ENCODE peak calls at places on chromosomes 5 and 9, in ten cellular contexts. B is fibroblast of lung, K is SK-N-SH, Y is choroid plexus epithelial cell, J is BJ, O is WERI-Rb-1, H is mammary epithelial cell, W is left lung, N is prostate gland, V is heart left ventricle. P is an unnamed sample.

GRCh38 chr5:68711311-68712200 is 382.3 kb upstream of the SLC30A5 start:
- DNase-seq in B (no peak), K (no peak), Y (no peak), J (no peak), O (peak; percentile 74), H (no peak), W (no peak), N (no peak), V (no peak), P (no peak)

GRCh38 chr5:42745426-42745825 is 11.2 kb upstream of the CCDC152 start:
- DNase-seq in B (peak; percentile 13), K (no peak), Y (peak; percentile 24), J (no peak), O (no peak), H (no peak), W (no peak), N (no peak), V (no peak), P (no peak)

GRCh38 chr5:54610197-54610898 is 92.8 kb downstream of the SNX18 start:
- DNase-seq in B (no peak), K (no peak), Y (peak; percentile 29), J (no peak), O (no peak), H (peak; percentile 21), W (no peak), N (no peak), V (no peak), P (no peak)

GRCh38 chr5:92504346-92504745 is 1076.7 kb downstream of the NR2F1-AS1 start:
- DNase-seq in B (no peak), K (no peak), Y (no peak), J (no peak), O (no peak), H (peak; percentile 38), W (no peak), N (no peak), V (no peak), P (no peak)

GRCh38 chr5:140228364-140228837 is 53.4 kb downstream of the CYSTM1 start:
- DNase-seq in B (no peak), K (no peak), Y (no peak), J (no peak), O (no peak), H (no peak), W (no peak), N (no peak), V (peak; percentile 58), P (no peak)

GRCh38 chr5:157335534-157336422 is 69.9 kb downstream of the CYFIP2 start:
- DNase-seq in B (peak; percentile 77), K (no peak), Y (peak; percentile 15), J (peak; percentile 75), O (no peak), H (no peak), W (no peak), N (peak; percentile 36), V (no peak), P (peak; percentile 40)

GRCh38 chr9:22040760-22041159 is 31.7 kb upstream of the CDKN2B start:
- DNase-seq in B (peak; percentile 71), K (no peak), Y (peak; percentile 61), J (peak; percentile 71), O (no peak), H (peak; percentile 86), W (no peak), N (no peak), V (no peak), P (no peak)

GRCh38 chr9:119853126-119853525 is 483.9 kb upstream of the BRINP1 start:
- DNase-seq in B (no peak), K (no peak), Y (no peak), J (no peak), O (no peak), H (no peak), W (no peak), N (peak; percentile 14), V (no peak), P (no peak)

GRCh38 chr5:134554319-134555222 is 29.1 kb downstream of the JADE2 start:
- DNase-seq in B (peak; percentile 72), K (peak; percentile 83), Y (peak; percentile 92), J (peak; percentile 99), O (no peak), H (no peak), W (no peak), N (peak; percentile 97), V (peak; percentile 79), P (peak; percentile 99)

GRCh38 chr5:148687427-148687826 is 33.1 kb upstream of the HTR4 start:
- DNase-seq in B (peak; percentile 15), K (no peak), Y (peak; percentile 55), J (no peak), O (peak; percentile 41), H (peak; percentile 39), W (no peak), N (no peak), V (no peak), P (no peak)
- TF ChIP-seq CTCF in B (peak; percentile 35), K (peak; percentile 53), Y (peak; percentile 50), J (no peak), O (peak; percentile 58), H (peak; percentile 73), W (no peak), N (no peak), V (no peak), P (peak; percentile 42)

GRCh38 chr5:163914911-163915310 is 409.5 kb downstream of the MAT2B start:
- DNase-seq in B (no peak), K (no peak), Y (no peak), J (no peak), O (peak; percentile 16), H (no peak), W (no peak), N (no peak), V (no peak), P (no peak)

GRCh38 chr5:163913548-163913947 is 408.1 kb downstream of the MAT2B start:
- DNase-seq in B (peak; percentile 69), K (no peak), Y (peak; percentile 16), J (no peak), O (no peak), H (no peak), W (no peak), N (no peak), V (no peak), P (no peak)

GRCh38 chr5:163916856-163917255 is 411.4 kb downstream of the MAT2B start:
- DNase-seq in B (no peak), K (no peak), Y (peak; percentile 17), J (no peak), O (no peak), H (no peak), W (no peak), N (no peak), V (no peak), P (no peak)

GRCh38 chr5:163916376-163916775 is 411.0 kb downstream of the MAT2B start:
- DNase-seq in B (peak; percentile 24), K (no peak), Y (peak; percentile 87), J (no peak), O (no peak), H (no peak), W (peak; percentile 33), N (no peak), V (no peak), P (no peak)

DNA sequence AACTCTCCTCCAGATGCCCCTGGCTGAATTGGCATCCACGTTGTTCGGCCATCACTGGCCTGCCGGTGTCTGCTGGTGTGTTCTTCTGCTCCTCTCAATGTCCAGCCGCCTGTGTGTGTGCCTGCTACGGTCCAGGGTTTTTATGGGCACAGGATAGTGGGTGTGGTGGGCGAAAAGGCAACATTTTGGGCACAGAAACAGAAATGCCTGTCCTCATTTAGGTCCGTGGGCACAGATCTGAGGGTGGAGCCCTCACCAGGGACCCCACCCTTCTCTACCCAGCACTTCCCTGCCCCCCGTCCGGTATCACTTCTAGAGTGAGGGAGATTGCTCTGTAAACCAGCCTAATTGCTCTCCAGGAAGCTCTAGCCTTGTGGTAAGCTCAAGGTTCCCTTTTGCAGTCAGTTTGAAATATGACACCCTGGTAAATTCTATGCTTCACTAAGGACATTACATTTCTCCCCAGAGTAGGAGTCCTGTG is 410.1 kb downstream of the MAT2B start:
- DNase-seq in B (peak; percentile 54), K (no peak), Y (peak; percentile 74), J (no peak), O (no peak), H (no peak), W (no peak), N (no peak), V (no peak), P (no peak)
- H3K4me3 ChIP-seq in B (no peak overlapping the region), K (no peak overlapping the region), Y (no peak overlapping the region), J (no peak overlapping the region), O (no peak overlapping the region), H (no peak overlapping the region), W (no peak overlapping the region), N (no peak overlapping the region), V (no peak overlapping the region), P (no peak overlapping the region)

GRCh38 chr5:135871268-135871895 is 24.3 kb downstream of the IL9 start:
- DNase-seq in B (no peak), K (no peak), Y (no peak), J (no peak), O (no peak), H (no peak), W (no peak), N (no peak), V (no peak), P (no peak)

GRCh38 chr5:135877570-135878155 is 18.0 kb downstream of the IL9 start:
- DNase-seq in B (no peak), K (no peak), Y (no peak), J (no peak), O (no peak), H (no peak), W (no peak), N (no peak), V (no peak), P (no peak)

GRCh38 chr5:135874461-135874860 is 21.2 kb downstream of the IL9 start:
- DNase-seq in B (no peak), K (no peak), Y (no peak), J (no peak), O (no peak), H (no peak), W (no peak), N (no peak), V (no peak), P (no peak)

GRCh38 chr5:135875567-135875966 is 20.1 kb downstream of the IL9 start:
- DNase-seq in B (no peak), K (no peak), Y (no peak), J (no peak), O (no peak), H (no peak), W (no peak), N (no peak), V (no peak), P (no peak)

DNA sequence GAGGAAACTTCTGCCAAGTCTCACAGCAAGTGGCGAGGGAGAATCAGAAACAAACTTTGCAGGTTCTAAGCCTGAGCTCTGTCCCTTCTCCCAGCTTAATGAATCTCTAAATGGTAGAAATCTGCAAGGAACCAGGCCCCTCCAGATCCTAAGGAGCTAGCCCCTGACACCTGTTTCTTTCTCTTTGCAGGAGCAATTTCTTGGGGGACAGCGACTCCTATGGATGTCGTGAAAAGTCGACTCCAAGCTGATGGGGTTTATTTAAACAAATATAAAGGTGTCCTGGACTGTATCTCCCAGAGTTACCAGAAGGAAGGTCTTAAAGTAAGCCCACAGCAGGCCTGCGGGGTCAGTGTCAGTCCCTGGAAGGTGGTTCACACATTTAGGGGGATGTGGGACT is 21.8 kb downstream of the IL9 start:
- DNase-seq in B (no peak), K (no peak), Y (no peak), J (no peak), O (no peak), H (no peak), W (no peak), N (no peak), V (no peak), P (no peak)
- TF ChIP-seq CTCF in B (no peak), K (no peak), Y (no peak), J (no peak), O (no peak), H (no peak), W (no peak), N (no peak), V (no peak), P (no peak)

GRCh38 chr9:95462419-95463121 is 54.2 kb downstream of the PTCH1 start:
- DNase-seq in B (peak; percentile 94), K (peak; percentile 90), Y (peak; percentile 90), J (peak; percentile 53), O (peak; percentile 84), H (peak; percentile 69), W (peak; percentile 65), N (peak; percentile 65), V (peak; percentile 75), P (peak; percentile 55)
- H3K4me3 ChIP-seq in B (peak overlapping the region; percentile 27), K (no peak overlapping the region), Y (peak overlapping the region; percentile 44), J (peak overlapping the region; percentile 17), O (peak overlapping the region; percentile 38), H (no peak overlapping the region), W (peak overlapping the region; percentile 4), N (peak overlapping the region; percentile 9), V (peak overlapping the region; percentile 47), P (peak overlapping the region; percentile 16)